ENCODE peak calls at places on chromosomes 7 and 10, in five cellular contexts. T, Z, P, V and R are unnamed samples.
A peak's percentile ranks its signal among the peaks of the same experiment; 100 is the strongest.

GRCh38 chr7:6409991-6410693 is 37.6 kb downstream of the DAGLB start:
- DNase-seq in T (no peak), Z (peak; percentile 20), P (no peak), V (no peak), R (no peak)

GRCh38 chr10:119370972-119371703 is 163.8 kb downstream of the GRK5 start:
- DNase-seq in T (no peak), Z (no peak), P (no peak), V (no peak), R (peak; percentile 5)

GRCh38 chr10:62813981-62814380 is 2.2 kb downstream of the EGR2 start:
- DNase-seq in T (no peak), Z (no peak), P (no peak), V (no peak), R (no peak)

GRCh38 chr7:42057331-42057730 is 179.7 kb downstream of the GLI3 start:
- DNase-seq in T (no peak), Z (no peak), P (no peak), V (no peak), R (no peak)

GRCh38 chr7:100662377-100662776 is 6.1 kb upstream of the ACTL6B start:
- DNase-seq in T (no peak), Z (no peak), P (no peak), V (no peak), R (no peak)

GRCh38 chr7:98085674-98086073 is 21.0 kb upstream of the LMTK2 start:
- DNase-seq in T (no peak), Z (no peak), P (no peak), V (no peak), R (peak; percentile 23)

GRCh38 chr7:157032644-157033482 is 22.4 kb upstream of the MNX1 start:
- DNase-seq in T (no peak), Z (no peak), P (no peak), V (no peak), R (peak; percentile 48)

GRCh38 chr10:13335881-13336280 is 12.2 kb downstream of the SEPHS1 start:
- DNase-seq in T (no peak), Z (no peak), P (no peak), V (no peak), R (no peak)

GRCh38 chr7:2759736-2760097 is 71.7 kb downstream of the AMZ1 start:
- DNase-seq in T (no peak), Z (no peak), P (no peak), V (no peak), R (no peak)

GRCh38 chr7:56062382-56062781 is 1.7 kb upstream of the SUMF2 start:
- DNase-seq in T (peak; percentile 57), Z (no peak), P (no peak), V (no peak), R (no peak)

GRCh38 chr10:83871486-83872081 is 267.7 kb upstream of the GHITM start:
- DNase-seq in T (peak; percentile 27), Z (peak; percentile 89), P (peak; percentile 39), V (peak; percentile 87), R (peak; percentile 42)

GRCh38 chr10:35331894-35332640 is 4.2 kb upstream of the CCNY start:
- DNase-seq in T (peak; percentile 82), Z (no peak), P (no peak), V (peak; percentile 72), R (peak; percentile 94)

GRCh38 chr10:58599927-58600553 is 87.4 kb downstream of the BICC1 start:
- DNase-seq in T (no peak), Z (no peak), P (no peak), V (no peak), R (no peak)

GRCh38 chr10:127071126-127071525 is 125.3 kb downstream of the INSYN2A start:
- DNase-seq in T (no peak), Z (no peak), P (no peak), V (no peak), R (no peak)

GRCh38 chr10:29987471-29987870 is 71.9 kb downstream of the JCAD start:
- DNase-seq in T (no peak), Z (no peak), P (no peak), V (no peak), R (no peak)

GRCh38 chr10:97718659-97719142 is 5.2 kb downstream of the MARVELD1 start:
- DNase-seq in T (peak; percentile 75), Z (peak; percentile 48), P (no peak), V (peak; percentile 76), R (peak; percentile 97)

GRCh38 chr7:114051871-114052324 is 133.1 kb upstream of the PPP1R3A start:
- DNase-seq in T (no peak), Z (no peak), P (no peak), V (no peak), R (no peak)

GRCh38 chr7:81715984-81716588 is 53.8 kb downstream of the HGF start:
- DNase-seq in T (peak; percentile 60), Z (peak; percentile 26), P (no peak), V (peak; percentile 17), R (peak; percentile 42)

GRCh38 chr7:2006921-2007381 is 225.8 kb downstream of the MAD1L1 start:
- DNase-seq in T (no peak), Z (no peak), P (no peak), V (no peak), R (no peak)

GRCh38 chr10:45809829-45810228 is 37.5 kb downstream of the AGAP4 start:
- DNase-seq in T (no peak), Z (peak; percentile 41), P (no peak), V (no peak), R (no peak)

GRCh38 chr7:156192921-156193320 is 380.7 kb upstream of the SHH start:
- DNase-seq in T (peak; percentile 4), Z (no peak), P (no peak), V (no peak), R (no peak)

GRCh38 chr7:75642810-75643486 is 95.8 kb downstream of the HIP1 start:
- DNase-seq in T (peak; percentile 54), Z (peak; percentile 85), P (no peak), V (peak; percentile 75), R (peak; percentile 50)

GRCh38 chr7:88347098-88347497 is 40.4 kb upstream of the STEAP4 start:
- DNase-seq in T (no peak), Z (no peak), P (no peak), V (peak; percentile 65), R (peak; percentile 69)

GRCh38 chr7:158957921-158958471 is 101.6 kb downstream of the DYNC2I1 start:
- DNase-seq in T (no peak), Z (no peak), P (no peak), V (no peak), R (peak; percentile 43)
- TF ChIP-seq EZH2 in T (no peak), Z (no peak), P (no peak), V (no peak), R (no peak)

GRCh38 chr10:101121661-101122045 is 9.4 kb upstream of the TLX1 start:
- DNase-seq in T (no peak), Z (no peak), P (no peak), V (no peak), R (no peak)

GRCh38 chr10:101120520-101120883 is 10.6 kb upstream of the TLX1 start:
- DNase-seq in T (no peak), Z (no peak), P (no peak), V (no peak), R (no peak)

GRCh38 chr10:101122270-101123084 is 8.6 kb upstream of the TLX1 start:
- DNase-seq in T (no peak), Z (no peak), P (no peak), V (no peak), R (no peak)

GRCh38 chr10:101123085-101123814 is 7.8 kb upstream of the TLX1 start:
- DNase-seq in T (no peak), Z (peak; percentile 75), P (no peak), V (no peak), R (no peak)

GRCh38 chr10:101120884-101121660 is 10.0 kb upstream of the TLX1 start:
- DNase-seq in T (no peak), Z (no peak), P (no peak), V (peak; percentile 44), R (no peak)
- TF ChIP-seq EZH2 in T (no peak), Z (peak; percentile 98), P (peak; percentile 95), V (peak; percentile 76), R (no peak)

DNA sequence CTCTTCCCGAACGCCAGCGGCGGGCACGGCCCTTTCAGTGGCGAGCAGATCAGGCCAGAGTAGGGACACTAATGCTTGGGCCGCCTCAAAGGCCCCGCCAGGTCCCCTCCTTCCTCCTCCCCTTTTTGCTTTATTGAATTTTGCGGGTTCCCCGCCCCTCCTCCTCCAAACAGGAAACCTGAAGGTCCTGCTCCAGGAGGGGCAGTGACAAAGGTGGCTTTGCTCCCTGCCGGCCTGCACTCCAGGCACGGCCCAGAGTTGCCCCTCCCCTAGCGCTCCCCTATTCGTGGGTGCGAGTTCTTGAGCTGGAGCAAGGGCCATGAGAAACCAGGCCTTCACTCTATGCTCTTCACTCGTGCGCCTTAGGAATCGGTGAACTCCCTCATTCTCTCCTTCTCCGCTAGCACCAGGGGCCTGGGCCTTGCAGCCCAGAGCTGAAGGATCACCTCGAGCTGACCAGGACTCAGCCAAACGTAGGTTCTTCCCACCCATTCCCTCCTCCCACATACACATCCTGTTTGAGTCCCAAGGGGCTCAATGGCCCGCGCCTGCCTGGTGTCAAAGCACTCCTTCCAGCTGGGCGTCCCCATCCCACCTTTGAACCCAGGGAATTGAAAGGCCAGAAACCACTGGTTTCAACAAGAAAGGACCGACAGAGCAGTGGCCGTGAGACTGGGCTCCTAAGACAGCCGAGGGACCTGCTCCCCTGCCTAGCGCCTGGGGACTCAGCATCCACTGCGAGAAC is 629 bp upstream of the HOXA6 start:
- DNase-seq in T (no peak), Z (no peak), P (no peak), V (no peak), R (peak; percentile 67)
- TF ChIP-seq EZH2 in T (no peak), Z (peak; percentile 86), P (peak; percentile 86), V (no peak), R (no peak)

GRCh38 chr10:100744136-100744979 is 1.0 kb upstream of the PAX2 start:
- DNase-seq in T (no peak), Z (peak; percentile 63), P (no peak), V (no peak), R (no peak)
- TF ChIP-seq EZH2 in T (no peak), Z (peak; percentile 98), P (peak; percentile 98), V (peak; percentile 90), R (peak; percentile 76)

GRCh38 chr10:34148258-34148657 is 666.8 kb downstream of the PARD3 start:
- DNase-seq in T (no peak), Z (no peak), P (no peak), V (no peak), R (no peak)
- TF ChIP-seq EZH2 in T (no peak), Z (no peak), P (no peak), V (no peak), R (no peak)

DNA sequence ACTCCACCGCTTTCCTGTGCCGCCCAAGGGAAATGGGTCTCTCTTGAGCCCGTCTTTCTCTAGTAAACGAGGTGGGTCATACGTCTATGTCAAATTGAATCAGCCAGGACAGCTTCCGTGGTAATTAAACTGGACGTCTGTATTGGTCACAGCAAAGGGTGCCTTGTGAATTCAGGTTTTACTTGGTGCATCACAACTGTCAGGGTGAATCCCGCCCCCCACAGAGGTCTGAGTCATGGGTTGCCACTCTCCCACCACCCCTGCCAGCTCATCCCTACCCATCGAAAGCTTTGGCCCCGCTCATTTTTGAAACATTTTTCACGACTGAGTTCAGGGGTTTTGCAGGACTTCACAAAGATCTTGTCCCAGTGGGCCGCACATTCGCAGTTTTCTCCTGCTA is 8.0 kb upstream of the SP8 start:
- DNase-seq in T (no peak), Z (peak; percentile 28), P (no peak), V (no peak), R (no peak)
- TF ChIP-seq EZH2 in T (no peak), Z (no peak), P (no peak), V (no peak), R (peak; percentile 38)

GRCh38 chr10:124560377-124560776 is 98.8 kb downstream of the LHPP start:
- DNase-seq in T (no peak), Z (no peak), P (no peak), V (peak; percentile 67), R (no peak)
- TF ChIP-seq EZH2 in T (no peak), Z (no peak), P (no peak), V (no peak), R (no peak)